ENCODE peak calls at places on chromosome 21, in six cellular contexts. X is left ventricle myocardium inferior, C is hypothalamus, V is Daoy, A is astrocyte of the spinal cord, S is pons. O is an unnamed sample.

GRCh38 chr21:38310619-38311018 is 53.8 kb downstream of the KCNJ15 start:
- DNase-seq in C (no peak), S (no peak), A (peak), V (no peak), X (no peak), O (no peak)

GRCh38 chr21:36927718-36928117 is 38.8 kb downstream of the HLCS start:
- DNase-seq in X (peak), C (peak), V (peak), A (peak), S (peak), O (peak)

GRCh38 chr21:31514598-31514997 is 144.9 kb upstream of the SOD1 start:
- DNase-seq in C (peak), X (no peak), A (peak), V (peak), S (peak), O (peak)

GRCh38 chr21:46108827-46109226 is 10.9 kb downstream of the COL6A2 start:
- DNase-seq in A (no peak), V (no peak), S (no peak), X (no peak), C (no peak), O (no peak)

GRCh38 chr21:29674343-29674742 is 265.5 kb downstream of the GRIK1 start:
- DNase-seq in C (no peak), S (no peak), V (no peak), X (no peak), A (no peak), O (no peak)

GRCh38 chr21:43723648-43724047 is 4.7 kb downstream of the PDXK start:
- DNase-seq in C (no peak), S (no peak), V (no peak), A (no peak), X (peak), O (no peak)

GRCh38 chr21:44295163-44295601 is 4.7 kb upstream of the PFKL start:
- DNase-seq in V (no peak), A (no peak), X (peak), S (no peak), C (no peak), O (no peak)

GRCh38 chr21:45537111-45537745 is 5.0 kb downstream of the SLC19A1 start:
- DNase-seq in V (no peak), S (no peak), C (no peak), X (peak), A (no peak), O (no peak)

GRCh38 chr21:28828981-28829380 is 163.7 kb downstream of the LTN1 start:
- DNase-seq in S (no peak), C (no peak), X (no peak), A (no peak), V (no peak), O (no peak)

GRCh38 chr21:37551406-37552355 is 185.1 kb downstream of the DYRK1A start:
- DNase-seq in V (peak), C (no peak), A (peak), S (no peak), X (no peak), O (no peak)

GRCh38 chr21:28979092-28979491 is 13.6 kb downstream of the LTN1 start:
- DNase-seq in C (no peak), X (no peak), S (no peak), A (no peak), V (no peak), O (no peak)

GRCh38 chr21:36092676-36093075 is 22.9 kb downstream of the CBR1 start:
- DNase-seq in V (no peak), C (no peak), S (no peak), A (no peak), X (no peak), O (no peak)